ENCODE peak calls at places on chromosomes 4 and X, in seven cellular contexts. One of them, this sample, is unnamed.

GRCh38 chrX:54708404-54708803 is 89.7 kb downstream of the ITIH6 start:
- DNase-seq in kidney glomerular epithelial cell: no peak
- DNase-seq in omental fat pad: no peak
- DNase-seq in immature natural killer cell: no peak
- DNase-seq in ovary: no peak
- DNase-seq in Caki2: no peak
- DNase-seq in stimulated activated CD4-positive, alpha-beta T cell treated with anti-CD3 and anti-CD28 coated beads, TNF-alpha, amount 100 ng/mL, for 4 hours: no peak
- DNase-seq in this sample: no peak

GRCh38 chr4:110586137-110586850 is 36.6 kb downstream of the PITX2 start:
- DNase-seq in Caki2: peak
- DNase-seq in kidney glomerular epithelial cell: peak
- DNase-seq in stimulated activated CD4-positive, alpha-beta T cell treated with anti-CD3 and anti-CD28 coated beads, TNF-alpha, amount 100 ng/mL, for 4 hours: no peak
- DNase-seq in ovary: no peak
- DNase-seq in omental fat pad: no peak
- DNase-seq in immature natural killer cell: no peak
- DNase-seq in this sample: peak

GRCh38 chr4:51932261-51932660 is 87.9 kb downstream of the LRRC66 start:
- DNase-seq in immature natural killer cell: no peak
- DNase-seq in omental fat pad: no peak
- DNase-seq in kidney glomerular epithelial cell: peak
- DNase-seq in ovary: no peak
- DNase-seq in Caki2: no peak
- DNase-seq in stimulated activated CD4-positive, alpha-beta T cell treated with anti-CD3 and anti-CD28 coated beads, TNF-alpha, amount 100 ng/mL, for 4 hours: no peak
- DNase-seq in this sample: peak

GRCh38 chr4:30948653-30949052 is 228.5 kb downstream of the PCDH7 start:
- DNase-seq in omental fat pad: no peak
- DNase-seq in kidney glomerular epithelial cell: peak
- DNase-seq in ovary: no peak
- DNase-seq in stimulated activated CD4-positive, alpha-beta T cell treated with anti-CD3 and anti-CD28 coated beads, TNF-alpha, amount 100 ng/mL, for 4 hours: no peak
- DNase-seq in Caki2: peak
- DNase-seq in immature natural killer cell: no peak
- DNase-seq in this sample: no peak

GRCh38 chrX:18668059-18668458 is 3.8 kb downstream of the RS1 start:
- DNase-seq in immature natural killer cell: no peak
- DNase-seq in kidney glomerular epithelial cell: no peak
- DNase-seq in ovary: no peak
- DNase-seq in Caki2: no peak
- DNase-seq in omental fat pad: no peak
- DNase-seq in stimulated activated CD4-positive, alpha-beta T cell treated with anti-CD3 and anti-CD28 coated beads, TNF-alpha, amount 100 ng/mL, for 4 hours: no peak
- DNase-seq in this sample: no peak

GRCh38 chr4:70705146-70705855 is 16.5 kb upstream of the RUFY3 start:
- DNase-seq in Caki2: peak
- DNase-seq in stimulated activated CD4-positive, alpha-beta T cell treated with anti-CD3 and anti-CD28 coated beads, TNF-alpha, amount 100 ng/mL, for 4 hours: peak
- DNase-seq in immature natural killer cell: peak
- DNase-seq in kidney glomerular epithelial cell: peak
- DNase-seq in ovary: peak
- DNase-seq in omental fat pad: peak
- DNase-seq in this sample: peak

GRCh38 chrX:97405031-97405685 is 521.5 kb downstream of the RPA4 start:
- DNase-seq in Caki2: no peak
- DNase-seq in stimulated activated CD4-positive, alpha-beta T cell treated with anti-CD3 and anti-CD28 coated beads, TNF-alpha, amount 100 ng/mL, for 4 hours: no peak
- DNase-seq in immature natural killer cell: no peak
- DNase-seq in ovary: no peak
- DNase-seq in omental fat pad: no peak
- DNase-seq in kidney glomerular epithelial cell: no peak
- DNase-seq in this sample: no peak

GRCh38 chr4:17322514-17322913 is 189.4 kb downstream of the QDPR start:
- DNase-seq in stimulated activated CD4-positive, alpha-beta T cell treated with anti-CD3 and anti-CD28 coated beads, TNF-alpha, amount 100 ng/mL, for 4 hours: no peak
- DNase-seq in Caki2: no peak
- DNase-seq in kidney glomerular epithelial cell: no peak
- DNase-seq in ovary: no peak
- DNase-seq in omental fat pad: no peak
- DNase-seq in immature natural killer cell: no peak
- DNase-seq in this sample: no peak

GRCh38 chr4:124633285-124633941 is 79.1 kb downstream of the ANKRD50 start:
- DNase-seq in ovary: no peak
- DNase-seq in stimulated activated CD4-positive, alpha-beta T cell treated with anti-CD3 and anti-CD28 coated beads, TNF-alpha, amount 100 ng/mL, for 4 hours: no peak
- DNase-seq in Caki2: no peak
- DNase-seq in omental fat pad: no peak
- DNase-seq in immature natural killer cell: no peak
- DNase-seq in kidney glomerular epithelial cell: no peak
- DNase-seq in this sample: no peak

GRCh38 chr4:74376888-74377483 is 12.0 kb downstream of the EREG start:
- DNase-seq in ovary: no peak
- DNase-seq in omental fat pad: no peak
- DNase-seq in stimulated activated CD4-positive, alpha-beta T cell treated with anti-CD3 and anti-CD28 coated beads, TNF-alpha, amount 100 ng/mL, for 4 hours: no peak
- DNase-seq in immature natural killer cell: peak
- DNase-seq in Caki2: peak
- DNase-seq in kidney glomerular epithelial cell: peak
- DNase-seq in this sample: peak

GRCh38 chr4:124650614-124651013 is 61.9 kb downstream of the ANKRD50 start:
- DNase-seq in stimulated activated CD4-positive, alpha-beta T cell treated with anti-CD3 and anti-CD28 coated beads, TNF-alpha, amount 100 ng/mL, for 4 hours: no peak
- DNase-seq in Caki2: no peak
- DNase-seq in ovary: no peak
- DNase-seq in immature natural killer cell: no peak
- DNase-seq in omental fat pad: no peak
- DNase-seq in kidney glomerular epithelial cell: no peak
- DNase-seq in this sample: no peak

GRCh38 chr4:36206012-36206411 is 38.3 kb downstream of the ARAP2 start:
- DNase-seq in immature natural killer cell: no peak
- DNase-seq in ovary: no peak
- DNase-seq in stimulated activated CD4-positive, alpha-beta T cell treated with anti-CD3 and anti-CD28 coated beads, TNF-alpha, amount 100 ng/mL, for 4 hours: no peak
- DNase-seq in Caki2: no peak
- DNase-seq in kidney glomerular epithelial cell: no peak
- DNase-seq in omental fat pad: no peak
- DNase-seq in this sample: no peak

GRCh38 chrX:37753384-37753783 is 26.5 kb upstream of the CYBB start:
- DNase-seq in Caki2: no peak
- DNase-seq in ovary: no peak
- DNase-seq in immature natural killer cell: peak
- DNase-seq in omental fat pad: no peak
- DNase-seq in kidney glomerular epithelial cell: no peak
- DNase-seq in stimulated activated CD4-positive, alpha-beta T cell treated with anti-CD3 and anti-CD28 coated beads, TNF-alpha, amount 100 ng/mL, for 4 hours: no peak
- DNase-seq in this sample: no peak

GRCh38 chrX:74535211-74535621 is 79.2 kb downstream of the RLIM start:
- DNase-seq in Caki2: peak
- DNase-seq in omental fat pad: no peak
- DNase-seq in ovary: no peak
- DNase-seq in stimulated activated CD4-positive, alpha-beta T cell treated with anti-CD3 and anti-CD28 coated beads, TNF-alpha, amount 100 ng/mL, for 4 hours: no peak
- DNase-seq in kidney glomerular epithelial cell: peak
- DNase-seq in immature natural killer cell: no peak
- DNase-seq in this sample: peak

GRCh38 chr4:124505211-124505610 is 207.3 kb downstream of the ANKRD50 start:
- DNase-seq in Caki2: no peak
- DNase-seq in omental fat pad: no peak
- DNase-seq in kidney glomerular epithelial cell: no peak
- DNase-seq in ovary: no peak
- DNase-seq in immature natural killer cell: no peak
- DNase-seq in stimulated activated CD4-positive, alpha-beta T cell treated with anti-CD3 and anti-CD28 coated beads, TNF-alpha, amount 100 ng/mL, for 4 hours: no peak
- DNase-seq in this sample: no peak

GRCh38 chr4:39502034-39502658 is 25.1 kb downstream of the UGDH start:
- DNase-seq in omental fat pad: no peak
- DNase-seq in ovary: no peak
- DNase-seq in kidney glomerular epithelial cell: peak
- DNase-seq in Caki2: peak
- DNase-seq in stimulated activated CD4-positive, alpha-beta T cell treated with anti-CD3 and anti-CD28 coated beads, TNF-alpha, amount 100 ng/mL, for 4 hours: no peak
- DNase-seq in immature natural killer cell: no peak
- DNase-seq in this sample: no peak

GRCh38 chrX:152989292-152989658 is 4.6 kb downstream of the PNMA5 start:
- DNase-seq in ovary: no peak
- DNase-seq in Caki2: no peak
- DNase-seq in immature natural killer cell: no peak
- DNase-seq in stimulated activated CD4-positive, alpha-beta T cell treated with anti-CD3 and anti-CD28 coated beads, TNF-alpha, amount 100 ng/mL, for 4 hours: no peak
- DNase-seq in omental fat pad: no peak
- DNase-seq in kidney glomerular epithelial cell: no peak
- DNase-seq in this sample: no peak

GRCh38 chr4:140769209-140769608 is 13.0 kb upstream of the TBC1D9 start:
- DNase-seq in Caki2: no peak
- DNase-seq in ovary: no peak
- DNase-seq in stimulated activated CD4-positive, alpha-beta T cell treated with anti-CD3 and anti-CD28 coated beads, TNF-alpha, amount 100 ng/mL, for 4 hours: no peak
- DNase-seq in omental fat pad: no peak
- DNase-seq in immature natural killer cell: no peak
- DNase-seq in kidney glomerular epithelial cell: no peak
- DNase-seq in this sample: no peak

GRCh38 chr4:95638920-95639501 is 90.2 kb upstream of the UNC5C start:
- DNase-seq in ovary: no peak
- DNase-seq in immature natural killer cell: no peak
- DNase-seq in stimulated activated CD4-positive, alpha-beta T cell treated with anti-CD3 and anti-CD28 coated beads, TNF-alpha, amount 100 ng/mL, for 4 hours: no peak
- DNase-seq in kidney glomerular epithelial cell: no peak
- DNase-seq in Caki2: no peak
- DNase-seq in omental fat pad: no peak
- DNase-seq in this sample: no peak

GRCh38 chrX:7746861-7747260 is 96.1 kb upstream of the VCX start:
- DNase-seq in Caki2: no peak
- DNase-seq in ovary: no peak
- DNase-seq in immature natural killer cell: no peak
- DNase-seq in omental fat pad: no peak
- DNase-seq in stimulated activated CD4-positive, alpha-beta T cell treated with anti-CD3 and anti-CD28 coated beads, TNF-alpha, amount 100 ng/mL, for 4 hours: no peak
- DNase-seq in kidney glomerular epithelial cell: no peak
- DNase-seq in this sample: no peak

GRCh38 chrX:74781507-74782034 is 143.7 kb downstream of the NEXMIF start:
- DNase-seq in kidney glomerular epithelial cell: no peak
- DNase-seq in Caki2: no peak
- DNase-seq in ovary: no peak
- DNase-seq in stimulated activated CD4-positive, alpha-beta T cell treated with anti-CD3 and anti-CD28 coated beads, TNF-alpha, amount 100 ng/mL, for 4 hours: no peak
- DNase-seq in omental fat pad: no peak
- DNase-seq in immature natural killer cell: no peak
- DNase-seq in this sample: no peak

GRCh38 chr4:174681723-174682300 is 147.2 kb downstream of the GLRA3 start:
- DNase-seq in Caki2: peak
- DNase-seq in stimulated activated CD4-positive, alpha-beta T cell treated with anti-CD3 and anti-CD28 coated beads, TNF-alpha, amount 100 ng/mL, for 4 hours: no peak
- DNase-seq in immature natural killer cell: no peak
- DNase-seq in omental fat pad: no peak
- DNase-seq in kidney glomerular epithelial cell: peak
- DNase-seq in ovary: no peak
- DNase-seq in this sample: peak

GRCh38 chr4:33297091-33297490 is 2576.9 kb downstream of the PCDH7 start:
- DNase-seq in ovary: no peak
- DNase-seq in kidney glomerular epithelial cell: no peak
- DNase-seq in immature natural killer cell: no peak
- DNase-seq in omental fat pad: no peak
- DNase-seq in stimulated activated CD4-positive, alpha-beta T cell treated with anti-CD3 and anti-CD28 coated beads, TNF-alpha, amount 100 ng/mL, for 4 hours: no peak
- DNase-seq in Caki2: no peak
- DNase-seq in this sample: no peak

This sample was measured in ACHN.